ENCODE peak calls at places on chromosomes 11 and 22, in five cellular contexts. One of them, this sample, is unnamed.

GRCh38 chr22:19117111-19117512 is 5.1 kb downstream of the DGCR2 start:
- DNase-seq in neuronal stem cell: no peak
- DNase-seq in right lobe of liver: no peak
- DNase-seq in GM23338: no peak
- DNase-seq in upper lobe of right lung: peak
- DNase-seq in this sample: no peak

GRCh38 chr11:15707971-15708370 is 593.2 kb downstream of the INSC start:
- DNase-seq in GM23338: peak
- DNase-seq in right lobe of liver: peak
- DNase-seq in neuronal stem cell: no peak
- DNase-seq in upper lobe of right lung: no peak
- DNase-seq in this sample: peak

GRCh38 chr11:117799634-117800033 is 2.6 kb upstream of the DSCAML1 start:
- DNase-seq in right lobe of liver: no peak
- DNase-seq in GM23338: no peak
- DNase-seq in upper lobe of right lung: no peak
- DNase-seq in neuronal stem cell: no peak
- DNase-seq in this sample: no peak

GRCh38 chr11:133570376-133570775 is 38.1 kb upstream of the OPCML start:
- DNase-seq in upper lobe of right lung: no peak
- DNase-seq in GM23338: no peak
- DNase-seq in right lobe of liver: no peak
- DNase-seq in neuronal stem cell: no peak
- DNase-seq in this sample: no peak

GRCh38 chr11:9565822-9566560 is 7.5 kb upstream of the WEE1 start:
- DNase-seq in upper lobe of right lung: no peak
- DNase-seq in right lobe of liver: no peak
- DNase-seq in GM23338: peak
- DNase-seq in neuronal stem cell: peak
- DNase-seq in this sample: peak

GRCh38 chr11:73308963-73309960 is 1.2 kb downstream of the ARHGEF17 start:
- DNase-seq in upper lobe of right lung: peak
- DNase-seq in neuronal stem cell: peak
- DNase-seq in right lobe of liver: peak
- DNase-seq in GM23338: peak
- DNase-seq in this sample: peak

GRCh38 chr11:93251922-93252321 is 54.1 kb upstream of the SLC36A4 start:
- DNase-seq in upper lobe of right lung: no peak
- DNase-seq in right lobe of liver: no peak
- DNase-seq in GM23338: peak
- DNase-seq in neuronal stem cell: no peak
- DNase-seq in this sample: no peak

GRCh38 chr11:75797116-75797515 is 17.9 kb upstream of the UVRAG start:
- DNase-seq in neuronal stem cell: no peak
- DNase-seq in GM23338: no peak
- DNase-seq in upper lobe of right lung: no peak
- DNase-seq in right lobe of liver: no peak
- DNase-seq in this sample: no peak

GRCh38 chr11:118921121-118921928 is 4.4 kb downstream of the BCL9L start:
- DNase-seq in right lobe of liver: peak
- DNase-seq in upper lobe of right lung: peak
- DNase-seq in neuronal stem cell: no peak
- DNase-seq in GM23338: peak
- DNase-seq in this sample: peak

GRCh38 chr11:79403839-79404238 is 37.0 kb downstream of the TENM4 start:
- DNase-seq in upper lobe of right lung: no peak
- DNase-seq in right lobe of liver: no peak
- DNase-seq in GM23338: no peak
- DNase-seq in neuronal stem cell: no peak
- DNase-seq in this sample: no peak

GRCh38 chr11:123233280-123233977 is 38.4 kb upstream of the CLMP start:
- DNase-seq in upper lobe of right lung: no peak
- DNase-seq in right lobe of liver: no peak
- DNase-seq in GM23338: no peak
- DNase-seq in neuronal stem cell: no peak
- DNase-seq in this sample: no peak

GRCh38 chr11:67301313-67301921 is 1.9 kb upstream of the SSH3 start:
- DNase-seq in neuronal stem cell: no peak
- DNase-seq in GM23338: no peak
- DNase-seq in upper lobe of right lung: peak
- DNase-seq in right lobe of liver: peak
- DNase-seq in this sample: no peak

GRCh38 chr11:101870510-101870909 is 44.3 kb upstream of the CEP126 start:
- DNase-seq in neuronal stem cell: no peak
- DNase-seq in GM23338: no peak
- DNase-seq in upper lobe of right lung: no peak
- DNase-seq in right lobe of liver: no peak
- DNase-seq in this sample: no peak

GRCh38 chr11:127259118-127259517 is 258.5 kb upstream of the KIRREL3 start:
- DNase-seq in right lobe of liver: no peak
- DNase-seq in upper lobe of right lung: no peak
- DNase-seq in GM23338: no peak
- DNase-seq in neuronal stem cell: no peak
- DNase-seq in this sample: no peak

GRCh38 chr11:2975594-2975993 is 16.5 kb downstream of the NAP1L4 start:
- DNase-seq in upper lobe of right lung: no peak
- DNase-seq in neuronal stem cell: no peak
- DNase-seq in right lobe of liver: no peak
- DNase-seq in GM23338: peak
- DNase-seq in this sample: peak

GRCh38 chr11:35237860-35238715 is 99.1 kb downstream of the CD44 start:
- DNase-seq in upper lobe of right lung: no peak
- DNase-seq in right lobe of liver: peak
- DNase-seq in neuronal stem cell: peak
- DNase-seq in GM23338: peak
- DNase-seq in this sample: peak

GRCh38 chr22:38937036-38937435 is 20.4 kb upstream of the APOBEC3A start:
- DNase-seq in neuronal stem cell: no peak
- DNase-seq in upper lobe of right lung: peak
- DNase-seq in GM23338: no peak
- DNase-seq in right lobe of liver: peak
- DNase-seq in this sample: no peak

GRCh38 chr22:44748524-44748923 is 3.9 kb upstream of the ARHGAP8 start:
- DNase-seq in GM23338: no peak
- DNase-seq in right lobe of liver: no peak
- DNase-seq in upper lobe of right lung: no peak
- DNase-seq in neuronal stem cell: no peak
- DNase-seq in this sample: no peak

GRCh38 chr11:8127442-8127841 is 41.4 kb downstream of the RIC3 start:
- DNase-seq in GM23338: no peak
- DNase-seq in upper lobe of right lung: no peak
- DNase-seq in neuronal stem cell: no peak
- DNase-seq in right lobe of liver: no peak
- DNase-seq in this sample: no peak

GRCh38 chr11:62144641-62145255 is 20.9 kb downstream of the INCENP start:
- DNase-seq in GM23338: no peak
- DNase-seq in upper lobe of right lung: peak
- DNase-seq in neuronal stem cell: no peak
- DNase-seq in right lobe of liver: no peak
- DNase-seq in this sample: peak

GRCh38 chr11:35968386-35969088 is 24.7 kb downstream of the LDLRAD3 start:
- DNase-seq in neuronal stem cell: no peak
- DNase-seq in GM23338: no peak
- DNase-seq in right lobe of liver: no peak
- DNase-seq in upper lobe of right lung: no peak
- DNase-seq in this sample: no peak

GRCh38 chr11:48063424-48063978 is 83.1 kb downstream of the PTPRJ start:
- DNase-seq in neuronal stem cell: no peak
- DNase-seq in upper lobe of right lung: no peak
- DNase-seq in GM23338: no peak
- DNase-seq in right lobe of liver: no peak
- DNase-seq in this sample: no peak

GRCh38 chr11:65862191-65862735 is 2.0 kb downstream of the MUS81 start:
- DNase-seq in GM23338: no peak
- DNase-seq in neuronal stem cell: no peak
- DNase-seq in upper lobe of right lung: peak
- DNase-seq in right lobe of liver: peak
- DNase-seq in this sample: peak

GRCh38 chr22:41925783-41926460 is 684 bp downstream of the TNFRSF13C start:
- DNase-seq in neuronal stem cell: no peak
- DNase-seq in GM23338: peak
- DNase-seq in upper lobe of right lung: peak
- DNase-seq in right lobe of liver: peak
- DNase-seq in this sample: peak

GRCh38 chr11:789951-790350 is at the start of gene CEND1:
- DNase-seq in neuronal stem cell: peak
- DNase-seq in GM23338: peak
- DNase-seq in upper lobe of right lung: no peak
- DNase-seq in right lobe of liver: no peak
- DNase-seq in this sample: no peak

GRCh38 chr22:31122196-31122531 is 602 bp upstream of the INPP5J start:
- DNase-seq in right lobe of liver: no peak
- DNase-seq in upper lobe of right lung: no peak
- DNase-seq in GM23338: no peak
- DNase-seq in neuronal stem cell: no peak
- DNase-seq in this sample: no peak
- H3K27ac ChIP-seq in right lobe of liver: no peak
- H3K27ac ChIP-seq in upper lobe of right lung: no peak
- H3K27ac ChIP-seq in GM23338: no peak
- H3K27ac ChIP-seq in neuronal stem cell: no peak
- H3K27ac ChIP-seq in this sample: no peak

DNA sequence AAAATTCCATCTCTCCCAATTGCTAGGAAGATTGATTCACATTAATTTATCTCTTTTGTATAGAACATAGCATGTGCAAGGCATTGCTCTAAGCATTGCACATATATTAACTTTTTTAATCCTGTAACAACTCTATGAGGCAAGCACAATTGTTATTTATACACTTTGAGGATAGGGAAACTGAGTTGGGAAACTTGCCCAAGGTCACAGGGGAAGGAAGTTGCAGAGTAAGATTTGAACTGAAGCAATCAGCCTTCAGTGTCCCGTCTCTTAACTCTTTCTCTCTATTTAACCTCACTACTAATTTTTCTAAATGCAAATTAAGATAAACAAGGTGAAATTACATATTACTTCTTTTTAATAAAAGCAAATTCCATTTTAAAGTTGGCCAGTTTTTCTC is 22.1 kb downstream of the OR56B4 start:
- DNase-seq in GM23338: no peak
- DNase-seq in neuronal stem cell: no peak
- DNase-seq in upper lobe of right lung: no peak
- DNase-seq in right lobe of liver: no peak
- DNase-seq in this sample: no peak
- H3K27ac ChIP-seq in GM23338: no peak
- H3K27ac ChIP-seq in neuronal stem cell: no peak
- H3K27ac ChIP-seq in upper lobe of right lung: no peak
- H3K27ac ChIP-seq in right lobe of liver: no peak
- H3K27ac ChIP-seq in this sample: no peak

GRCh38 chr11:111414936-111415335 is 35.9 kb upstream of the POU2AF1 start:
- DNase-seq in GM23338: no peak
- DNase-seq in upper lobe of right lung: no peak
- DNase-seq in right lobe of liver: no peak
- DNase-seq in neuronal stem cell: no peak
- DNase-seq in this sample: no peak
- H3K27ac ChIP-seq in GM23338: no peak
- H3K27ac ChIP-seq in upper lobe of right lung: no peak
- H3K27ac ChIP-seq in right lobe of liver: no peak
- H3K27ac ChIP-seq in neuronal stem cell: no peak
- H3K27ac ChIP-seq in this sample: no peak

GRCh38 chr22:24181996-24182560 is 791 bp downstream of the SUSD2 start:
- DNase-seq in neuronal stem cell: no peak
- DNase-seq in GM23338: no peak
- DNase-seq in upper lobe of right lung: no peak
- DNase-seq in right lobe of liver: no peak
- DNase-seq in this sample: no peak
- H3K27ac ChIP-seq in neuronal stem cell: no peak
- H3K27ac ChIP-seq in GM23338: no peak
- H3K27ac ChIP-seq in upper lobe of right lung: peak
- H3K27ac ChIP-seq in right lobe of liver: no peak
- H3K27ac ChIP-seq in this sample: no peak

GRCh38 chr11:69277074-69277809 is 16.7 kb upstream of the MYEOV start:
- DNase-seq in neuronal stem cell: no peak
- DNase-seq in GM23338: no peak
- DNase-seq in upper lobe of right lung: peak
- DNase-seq in right lobe of liver: no peak
- DNase-seq in this sample: no peak
- H3K27ac ChIP-seq in neuronal stem cell: no peak
- H3K27ac ChIP-seq in GM23338: no peak
- H3K27ac ChIP-seq in upper lobe of right lung: no peak
- H3K27ac ChIP-seq in right lobe of liver: no peak
- H3K27ac ChIP-seq in this sample: no peak

DNA sequence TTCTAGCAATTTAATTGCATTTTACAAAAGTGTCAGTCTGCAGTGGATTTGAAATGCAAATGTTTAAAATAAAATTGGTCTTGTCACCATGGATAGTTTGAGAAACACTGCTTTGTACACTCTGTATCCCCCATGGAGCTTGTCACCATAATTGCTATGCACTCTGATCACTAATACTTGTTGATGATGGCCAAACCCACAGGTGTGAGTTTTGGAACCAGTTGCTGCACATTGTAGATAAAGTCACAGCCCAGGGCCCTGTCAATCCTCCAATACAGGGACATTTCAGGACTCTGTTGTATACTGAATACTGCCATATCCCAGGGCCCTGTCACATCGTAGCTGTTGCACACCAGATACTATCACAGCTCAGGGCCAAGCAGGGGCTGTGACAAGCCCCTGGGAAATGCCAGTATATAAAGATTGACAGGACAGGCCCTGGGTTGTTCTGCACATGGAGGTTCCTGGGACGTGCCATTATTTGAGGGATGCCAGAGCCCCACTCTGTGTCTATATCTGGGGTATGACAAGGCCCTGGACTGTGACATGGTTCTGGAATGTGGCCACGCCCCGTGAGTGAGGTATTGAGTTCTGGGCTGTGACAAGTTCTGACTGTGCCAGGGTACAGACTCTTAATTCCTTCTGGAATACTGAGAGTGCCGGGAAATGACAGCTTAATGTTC is 27.9 kb upstream of the SMPD1 start:
- DNase-seq in GM23338: no peak
- DNase-seq in right lobe of liver: no peak
- DNase-seq in neuronal stem cell: no peak
- DNase-seq in upper lobe of right lung: peak
- DNase-seq in this sample: no peak
- H3K27ac ChIP-seq in GM23338: no peak
- H3K27ac ChIP-seq in right lobe of liver: no peak
- H3K27ac ChIP-seq in neuronal stem cell: no peak
- H3K27ac ChIP-seq in upper lobe of right lung: no peak
- H3K27ac ChIP-seq in this sample: no peak

This sample was measured in H9.